ENCODE peak calls at places on chromosomes 16 and 17, in six cellular contexts. V is HCT116, F is neural progenitor cell, G is GM23338, B is PC-3, N is hepatocyte. Q is an unnamed sample.

GRCh38 chr17:67375761-67376160 is 1.3 kb upstream of the PITPNC1 start:
- DNase-seq in V (no peak), F (no peak), G (no peak), B (no peak), N (no peak), Q (no peak)

GRCh38 chr17:68943123-68943811 is 11.9 kb downstream of the ABCA8 start:
- DNase-seq in V (no peak), F (no peak), G (no peak), B (no peak), N (no peak), Q (no peak)

GRCh38 chr16:73068546-73069401 is 20.8 kb upstream of the ZFHX3 start:
- DNase-seq in V (no peak), F (peak), G (no peak), B (peak), N (no peak), Q (no peak)

GRCh38 chr17:73760186-73760758 is 116.0 kb upstream of the SDK2 start:
- DNase-seq in V (no peak), F (peak), G (peak), B (no peak), N (no peak), Q (peak)

GRCh38 chr16:76639685-76640289 is 362.6 kb downstream of the CNTNAP4 start:
- DNase-seq in V (no peak), F (peak), G (peak), B (peak), N (peak), Q (peak)

GRCh38 chr16:76486740-76487139 is 209.5 kb downstream of the CNTNAP4 start:
- DNase-seq in V (no peak), F (no peak), G (no peak), B (no peak), N (no peak), Q (no peak)

GRCh38 chr16:20803561-20804214 is 2.6 kb downstream of the ERI2 start:
- DNase-seq in V (no peak), F (no peak), G (no peak), B (no peak), N (no peak), Q (no peak)

GRCh38 chr17:5485270-5486205 is at the start of gene DERL2:
- DNase-seq in V (no peak), F (peak), G (peak), B (no peak), N (peak), Q (peak)

GRCh38 chr17:28744802-28745051 is 916 bp downstream of the TRAF4 start:
- DNase-seq in V (no peak), F (no peak), G (no peak), B (no peak), N (no peak), Q (peak)

GRCh38 chr16:81457326-81458133 is 12.9 kb downstream of the CMIP start:
- DNase-seq in V (peak), F (no peak), G (no peak), B (no peak), N (peak), Q (no peak)

GRCh38 chr17:44324092-44324570 is 492 bp downstream of the SLC25A39 start:
- DNase-seq in V (no peak), F (peak), G (no peak), B (peak), N (peak), Q (no peak)

GRCh38 chr17:6668727-6669425 is 17.3 kb downstream of the C17orf100 start:
- DNase-seq in V (no peak), F (no peak), G (no peak), B (no peak), N (no peak), Q (no peak)

GRCh38 chr16:84881702-84882521 is 62.1 kb downstream of the CRISPLD2 start:
- DNase-seq in V (no peak), F (no peak), G (no peak), B (no peak), N (peak), Q (no peak)

GRCh38 chr16:57473176-57473840 is 10.8 kb downstream of the POLR2C start:
- DNase-seq in V (no peak), F (no peak), G (no peak), B (no peak), N (no peak), Q (no peak)

GRCh38 chr17:37107406-37108083 is 158.8 kb downstream of the AATF start:
- DNase-seq in V (no peak), F (no peak), G (no peak), B (no peak), N (no peak), Q (no peak)

GRCh38 chr17:16972346-16972745 is 428 bp upstream of the TNFRSF13B start:
- DNase-seq in V (no peak), F (no peak), G (no peak), B (no peak), N (no peak), Q (no peak)

GRCh38 chr17:16969931-16970906 is 1.7 kb downstream of the TNFRSF13B start:
- DNase-seq in V (no peak), F (no peak), G (no peak), B (no peak), N (no peak), Q (peak)

GRCh38 chr17:16968786-16969185 is 3.1 kb downstream of the TNFRSF13B start:
- DNase-seq in V (no peak), F (no peak), G (no peak), B (no peak), N (no peak), Q (no peak)

GRCh38 chr17:16973760-16974540 is 2.0 kb upstream of the TNFRSF13B start:
- DNase-seq in V (no peak), F (no peak), G (no peak), B (no peak), N (no peak), Q (peak)

DNA sequence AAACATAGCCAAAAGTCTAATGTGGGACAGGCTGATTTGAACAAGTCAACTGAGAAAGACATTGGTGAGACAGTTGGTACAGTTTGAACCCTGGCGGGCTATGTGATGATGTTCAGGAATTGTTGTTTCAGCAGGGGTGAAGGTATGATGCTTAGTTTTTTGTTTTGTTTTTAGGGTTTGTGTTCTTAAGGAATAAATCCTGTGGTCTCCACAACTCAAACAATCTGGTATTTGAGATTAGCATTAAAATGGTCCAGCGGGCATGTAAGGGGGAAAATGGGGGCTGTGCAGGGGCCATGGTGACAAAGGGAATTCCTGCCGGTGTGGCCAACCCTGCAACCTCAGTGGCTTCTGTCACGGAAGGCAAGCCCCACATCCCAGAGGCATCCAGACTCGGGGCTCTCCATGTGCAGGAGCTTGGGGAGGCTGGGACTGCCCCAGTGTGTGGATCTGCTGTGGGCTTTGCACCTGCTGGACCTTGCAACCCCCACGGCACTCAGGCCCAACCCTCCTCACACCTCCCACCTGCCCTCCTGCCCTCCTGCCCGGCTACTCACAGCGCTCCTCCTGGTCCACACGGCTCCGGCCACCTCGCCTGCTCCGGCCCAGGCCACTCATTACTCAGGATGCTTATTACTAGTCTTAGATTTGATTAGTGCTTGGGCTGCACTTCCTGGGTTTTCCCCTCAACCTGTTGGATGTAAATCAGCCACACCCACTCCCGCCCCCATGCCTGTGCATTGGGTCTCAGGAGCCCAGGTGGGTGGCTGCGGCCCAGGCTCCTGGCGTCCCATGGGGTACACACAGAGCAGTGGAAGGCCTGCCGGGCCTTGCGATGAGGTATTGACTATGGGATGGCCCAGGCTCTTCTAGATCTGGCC is at the start of gene TNFRSF13B:
- DNase-seq in V (no peak), F (no peak), G (no peak), B (no peak), N (no peak), Q (peak)
- H2AFZ ChIP-seq in V (no peak), F (no peak), G (no peak), B (no peak), N (no peak), Q (peak)

GRCh38 chr17:2685696-2686095 is 25.9 kb downstream of the CLUH start:
- DNase-seq in V (no peak), F (no peak), G (no peak), B (no peak), N (no peak), Q (no peak)

GRCh38 chr17:2682304-2682938 is 29.1 kb downstream of the CLUH start:
- DNase-seq in V (no peak), F (no peak), G (no peak), B (peak), N (no peak), Q (no peak)

GRCh38 chr17:2684549-2684948 is 27.0 kb downstream of the CLUH start:
- DNase-seq in V (no peak), F (peak), G (no peak), B (no peak), N (no peak), Q (no peak)

GRCh38 chr17:2680961-2681360 is 30.6 kb downstream of the CLUH start:
- DNase-seq in V (no peak), F (no peak), G (no peak), B (no peak), N (no peak), Q (no peak)

DNA sequence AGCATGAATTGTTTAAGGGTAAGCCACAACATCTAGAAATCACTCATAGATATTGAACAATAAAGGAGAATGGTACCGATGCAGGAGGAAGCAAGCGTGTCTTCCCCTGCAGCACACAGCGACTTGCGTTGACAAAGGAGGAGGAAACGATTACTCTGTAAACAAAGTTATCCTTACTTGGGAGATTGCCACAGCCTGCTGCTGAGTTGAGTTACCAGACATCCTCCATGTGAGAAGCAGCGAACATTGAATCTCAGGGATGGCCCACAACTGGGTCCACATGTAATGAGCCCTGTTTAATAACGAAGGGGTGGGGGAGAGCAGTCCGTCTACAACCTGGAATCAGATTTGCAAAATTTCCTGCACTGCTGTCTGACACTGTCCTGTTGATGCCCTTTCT is 27.7 kb downstream of the CLUH start:
- DNase-seq in V (no peak), F (no peak), G (no peak), B (peak), N (peak), Q (no peak)
- TF ChIP-seq EZH2phosphoT487 in V (no peak), F (no peak), G (no peak), B (no peak), N (no peak), Q (no peak)

GRCh38 chr17:81519284-81520020 is 6.9 kb upstream of the ACTG1 start:
- DNase-seq in V (peak), F (peak), G (peak), B (peak), N (peak), Q (peak)
- TF ChIP-seq CTCF in V (peak), F (peak), G (peak), B (peak), N (peak), Q (peak)

DNA sequence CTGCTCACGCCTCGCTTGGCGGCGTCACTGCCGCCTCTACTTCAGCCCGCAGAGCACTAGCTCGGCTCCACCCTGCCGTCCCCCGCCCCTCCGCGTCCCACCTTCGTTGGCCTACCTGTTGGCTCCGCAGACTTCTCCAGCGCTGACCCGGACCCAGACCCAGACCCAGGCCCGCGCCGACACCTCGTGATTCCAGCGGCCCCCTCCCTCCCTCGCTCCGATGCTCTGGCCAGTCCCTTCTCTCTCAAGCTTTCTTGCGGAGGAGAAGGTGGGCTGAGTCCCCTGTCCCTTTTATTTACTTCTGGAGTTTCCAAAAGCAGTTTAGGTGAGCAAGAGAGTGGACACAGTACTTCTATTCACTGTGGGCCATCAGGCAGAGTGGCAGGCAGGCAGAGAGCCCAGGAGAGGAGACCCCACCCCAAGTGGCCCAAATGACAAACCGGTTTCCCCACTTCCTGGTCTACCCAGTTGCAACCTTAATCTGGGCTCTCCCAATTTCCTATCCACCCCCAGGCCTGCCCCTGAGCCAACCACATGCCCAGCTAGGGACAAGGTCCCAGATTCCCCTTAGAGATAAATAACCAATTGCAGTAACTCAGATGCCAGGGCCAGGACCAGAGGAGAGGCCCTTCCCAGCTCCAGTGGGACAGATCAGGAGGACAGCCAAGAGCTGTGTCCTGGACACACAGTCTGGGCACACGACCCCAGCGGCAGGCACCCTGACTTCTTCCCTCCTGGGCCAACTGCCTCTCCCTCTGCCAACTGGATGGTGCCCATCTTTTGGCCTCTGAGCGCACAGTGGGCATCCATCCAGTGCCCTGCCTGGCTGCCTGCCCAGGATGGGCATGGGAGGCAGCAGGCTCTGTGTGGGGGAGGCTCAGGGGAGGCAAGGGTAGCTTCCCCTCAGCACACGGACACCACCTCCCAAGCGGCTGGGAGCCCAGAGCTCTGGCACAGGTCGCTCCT is 1.2 kb upstream of the SRCIN1 start:
- DNase-seq in V (no peak), F (no peak), G (peak), B (peak), N (no peak), Q (no peak)
- H2AFZ ChIP-seq in V (no peak), F (no peak), G (peak), B (peak), N (peak), Q (no peak)

DNA sequence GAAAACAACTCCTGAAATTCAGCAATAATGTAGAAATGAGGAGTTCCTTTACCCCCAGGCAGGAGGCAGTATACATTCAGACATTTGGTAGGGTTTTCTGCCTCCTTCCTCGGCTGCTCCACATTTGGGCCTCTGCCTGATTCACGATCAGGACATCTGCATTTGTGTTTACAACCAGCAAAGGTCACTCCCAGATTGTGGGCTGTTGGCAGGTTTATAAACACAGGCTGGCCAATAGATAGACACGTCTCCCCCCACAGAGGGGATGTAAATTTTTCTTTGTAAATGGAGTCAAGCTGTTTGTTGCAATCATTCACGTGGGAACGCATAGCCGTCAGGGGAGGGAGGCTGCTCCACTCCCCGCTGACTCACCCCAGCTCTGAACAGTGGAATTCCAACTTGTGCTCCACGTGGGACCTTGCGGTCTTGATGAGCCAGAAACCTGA is 252.1 kb upstream of the N4BP1 start:
- DNase-seq in V (peak), F (peak), G (peak), B (peak), N (peak), Q (no peak)
- TF ChIP-seq EZH2phosphoT487 in V (no peak), F (no peak), G (no peak), B (no peak), N (no peak), Q (no peak)

GRCh38 chr16:24011237-24011636 is 175.5 kb downstream of the PRKCB start:
- DNase-seq in V (no peak), F (no peak), G (no peak), B (no peak), N (no peak), Q (no peak)
- TF ChIP-seq CTCF in V (no peak), F (no peak), G (no peak), B (no peak), N (no peak), Q (no peak)

DNA sequence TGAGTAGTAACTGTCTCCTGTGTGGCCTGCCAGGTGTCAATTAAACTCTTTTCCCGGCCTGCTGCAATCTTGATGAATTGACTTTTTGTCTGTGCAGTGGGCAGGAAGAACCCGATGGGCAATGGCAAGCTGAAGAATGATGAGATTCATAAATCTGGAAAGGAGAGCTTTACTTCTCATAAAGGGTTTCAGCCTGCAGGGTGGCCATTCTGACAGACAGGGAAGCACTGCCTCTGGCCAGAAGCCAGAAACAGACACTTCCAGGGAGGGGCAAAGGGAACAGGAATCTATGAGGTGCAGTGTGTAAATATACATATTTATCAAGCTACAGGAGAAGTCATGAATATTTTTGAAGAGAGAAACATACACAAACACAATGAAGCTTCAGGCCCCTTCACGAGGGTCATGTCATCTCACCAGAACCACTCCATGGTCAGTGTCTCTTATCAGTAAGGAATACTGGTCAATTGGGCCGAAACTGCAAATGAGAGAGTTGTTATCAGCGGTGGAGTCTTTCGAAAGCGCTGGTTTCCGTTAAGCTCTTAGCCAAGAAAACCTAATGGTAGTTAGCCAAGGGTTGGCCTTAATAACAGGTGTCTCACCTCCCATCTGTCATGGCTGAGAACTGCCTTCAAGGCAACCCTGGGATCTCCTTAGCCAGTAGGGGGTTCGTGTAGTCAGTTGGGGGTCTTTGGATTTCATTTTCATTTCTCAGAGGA is 1.3 kb upstream of the NARF start:
- DNase-seq in V (no peak), F (no peak), G (no peak), B (peak), N (no peak), Q (peak)
- H2AFZ ChIP-seq in V (no peak), F (no peak), G (no peak), B (no peak), N (peak), Q (no peak)

GRCh38 chr16:1940273-1941161 is 2.5 kb downstream of the MSRB1 start:
- DNase-seq in V (no peak), F (no peak), G (no peak), B (no peak), N (no peak), Q (no peak)
- TF ChIP-seq EZH2phosphoT487 in V (no peak), F (no peak), G (no peak), B (no peak), N (no peak), Q (no peak)

DNA sequence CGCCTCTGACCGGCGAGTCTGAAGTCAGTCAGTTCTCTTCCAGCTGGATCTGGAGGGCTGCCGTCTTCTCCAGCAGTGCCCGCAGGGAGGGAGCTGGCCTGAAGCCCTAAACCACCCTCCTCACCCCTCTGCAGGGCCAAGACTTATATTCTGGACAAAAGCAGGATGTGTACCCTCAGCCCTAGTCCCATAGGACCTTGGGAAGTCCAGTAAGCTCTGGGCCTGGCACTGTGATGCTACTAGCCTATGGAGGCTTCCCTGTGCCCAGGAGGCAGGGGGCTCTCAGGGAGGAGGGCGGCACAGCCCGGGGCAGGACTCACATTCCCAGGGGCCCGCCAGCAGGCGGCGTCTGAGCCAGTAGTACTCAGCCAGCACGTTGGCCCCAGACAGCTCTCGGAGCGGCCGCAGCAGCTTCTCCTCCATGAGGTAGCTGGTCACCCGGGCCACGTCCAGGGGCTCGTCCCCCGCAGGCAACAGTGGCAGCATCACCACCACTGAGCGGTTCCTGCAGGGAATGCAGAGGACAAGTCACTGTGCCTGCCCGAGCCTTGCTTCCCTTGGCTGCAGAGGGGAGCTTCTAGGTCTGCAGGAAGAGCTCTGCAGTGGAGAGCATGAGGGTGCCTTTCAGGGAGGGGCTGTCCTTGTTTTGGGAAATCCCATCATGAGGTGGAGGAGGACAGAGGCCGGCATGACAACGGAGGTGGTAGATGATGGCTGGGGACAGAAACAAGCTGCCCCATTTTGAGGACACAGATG is 41.7 kb downstream of the RMI2 start:
- DNase-seq in V (no peak), F (peak), G (peak), B (no peak), N (peak), Q (peak)
- TF ChIP-seq CTCF in V (peak), F (peak), G (peak), B (no peak), N (peak), Q (peak)

GRCh38 chr17:81229666-81229920 is 6.8 kb upstream of the CEP131 start:
- DNase-seq in V (no peak), F (no peak), G (no peak), B (no peak), N (no peak), Q (no peak)

GRCh38 chr17:81231121-81231645 is 7.7 kb downstream of the TEPSIN start:
- DNase-seq in V (no peak), F (no peak), G (no peak), B (no peak), N (no peak), Q (no peak)

GRCh38 chr17:81228834-81229665 is 6.3 kb upstream of the CEP131 start:
- DNase-seq in V (no peak), F (no peak), G (no peak), B (no peak), N (no peak), Q (no peak)

GRCh38 chr17:81231766-81232581 is 6.9 kb downstream of the TEPSIN start:
- DNase-seq in V (no peak), F (no peak), G (no peak), B (no peak), N (no peak), Q (no peak)

GRCh38 chr17:81230043-81230820 is 7.5 kb upstream of the CEP131 start:
- DNase-seq in V (no peak), F (no peak), G (peak), B (no peak), N (no peak), Q (peak)
- H2AFZ ChIP-seq in V (no peak), F (no peak), G (no peak), B (no peak), N (no peak), Q (no peak)